ENCODE peak calls at places on chromosomes 12 and 14, in eight cellular contexts. K is WERI-Rb-1, T is BE2C, E is stomach, O is IMR-90, U is mucosa of descending colon, J is fibroblast of mammary gland, Q is Panc1. R is an unnamed sample.

GRCh38 chr14:99270491-99271287 is 1.3 kb downstream of the BCL11B start:
- DNase-seq in Q (no peak), K (no peak), E (no peak), O (no peak), T (peak), U (no peak), J (no peak), R (no peak)

GRCh38 chr12:15629108-15629507 is 160.1 kb downstream of the EPS8 start:
- DNase-seq in J (peak), K (no peak), E (peak), O (peak), T (no peak), U (peak), Q (peak), R (peak)

GRCh38 chr12:109202770-109203169 is 86.4 kb downstream of the ACACB start:
- DNase-seq in O (no peak), J (peak), K (no peak), T (no peak), U (no peak), Q (no peak), E (no peak), R (no peak)

GRCh38 chr12:76720068-76720467 is 43.8 kb upstream of the ZDHHC17 start:
- DNase-seq in U (no peak), O (peak), J (peak), K (no peak), Q (no peak), E (no peak), T (no peak), R (peak)

GRCh38 chr14:35331605-35332516 is 39.7 kb downstream of the PSMA6 start:
- DNase-seq in T (no peak), Q (no peak), K (no peak), J (peak), E (peak), O (peak), U (peak), R (peak)

GRCh38 chr12:47527816-47528215 is 178.0 kb downstream of the RPAP3 start:
- DNase-seq in Q (no peak), E (no peak), K (no peak), U (no peak), O (peak), T (no peak), J (no peak), R (no peak)

GRCh38 chr14:31592122-31592521 is 30.9 kb downstream of the NUBPL start:
- DNase-seq in E (no peak), O (no peak), Q (no peak), T (no peak), U (no peak), J (no peak), K (no peak), R (no peak)

GRCh38 chr12:121318121-121318520 is 21.6 kb upstream of the CAMKK2 start:
- DNase-seq in K (no peak), T (no peak), Q (no peak), U (no peak), O (no peak), E (no peak), J (no peak), R (no peak)

GRCh38 chr14:93533864-93534263 is 103.1 kb downstream of the UNC79 start:
- DNase-seq in K (no peak), Q (no peak), E (no peak), U (no peak), J (no peak), T (no peak), O (no peak), R (no peak)

GRCh38 chr12:57803317-57803893 is 15.1 kb downstream of the AVIL start:
- DNase-seq in E (peak), U (peak), Q (no peak), J (peak), K (peak), T (peak), O (peak), R (peak)

GRCh38 chr14:88140874-88141273 is 135.9 kb downstream of the GPR65 start:
- DNase-seq in Q (no peak), T (no peak), O (no peak), U (no peak), E (no peak), J (no peak), K (no peak), R (no peak)

GRCh38 chr12:10967409-10967808 is 19.3 kb downstream of the TAS2R50 start:
- DNase-seq in O (peak), J (peak), K (no peak), U (no peak), T (no peak), Q (no peak), E (no peak), R (no peak)

GRCh38 chr12:95351745-95352144 is 122.2 kb upstream of the METAP2 start:
- DNase-seq in O (no peak), E (no peak), T (no peak), Q (no peak), J (peak), K (no peak), U (no peak), R (no peak)

GRCh38 chr14:52700701-52701172 is 5.4 kb upstream of the ERO1A start:
- DNase-seq in T (no peak), J (peak), U (no peak), K (no peak), E (no peak), O (peak), Q (no peak), R (no peak)

GRCh38 chr14:101734241-101734847 is 27.2 kb upstream of the PPP2R5C start:
- DNase-seq in E (no peak), T (no peak), O (no peak), U (no peak), Q (no peak), K (no peak), J (no peak), R (no peak)

GRCh38 chr14:89440997-89441909 is 24.2 kb upstream of the FOXN3 start:
- DNase-seq in O (no peak), J (no peak), K (no peak), E (no peak), Q (no peak), U (no peak), T (no peak), R (no peak)

DNA sequence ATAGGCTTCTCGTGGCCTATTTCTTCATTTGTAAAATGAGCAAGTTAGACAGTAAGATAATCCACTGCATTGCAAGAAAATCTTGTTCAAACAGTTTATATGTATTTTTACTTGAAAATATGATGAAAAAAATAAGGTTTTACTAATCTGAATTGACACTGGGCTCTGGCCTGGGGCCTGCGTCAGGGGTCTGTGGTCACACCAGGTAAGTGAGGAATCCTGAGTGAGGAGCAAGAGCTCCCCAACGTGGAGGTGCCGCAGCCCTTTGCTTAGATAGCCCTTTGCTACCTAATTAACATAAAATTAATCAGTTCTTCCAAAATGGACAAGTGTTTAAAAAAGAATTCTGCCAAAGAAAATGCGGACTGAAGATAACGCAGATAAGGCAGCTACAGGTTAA is 39.1 kb upstream of the STAB2 start:
- DNase-seq in U (no peak), E (no peak), J (no peak), T (peak), O (no peak), Q (no peak), K (peak), R (no peak)
- TF ChIP-seq CTCF in U (no peak), E (no peak), J (no peak), T (peak), O (no peak), Q (no peak), K (peak), R (no peak)

GRCh38 chr12:112617191-112617505 is 174.4 kb upstream of the RPH3A start:
- DNase-seq in T (no peak), Q (no peak), K (no peak), J (no peak), U (no peak), O (no peak), E (no peak), R (no peak)

GRCh38 chr12:112616469-112617190 is 174.9 kb upstream of the RPH3A start:
- DNase-seq in T (no peak), E (no peak), J (no peak), Q (no peak), O (no peak), K (no peak), U (no peak), R (no peak)
- H3K4me3 ChIP-seq in T (no peak), E (no peak), J (no peak), Q (no peak), O (no peak), K (no peak), U (no peak), R (no peak)

DNA sequence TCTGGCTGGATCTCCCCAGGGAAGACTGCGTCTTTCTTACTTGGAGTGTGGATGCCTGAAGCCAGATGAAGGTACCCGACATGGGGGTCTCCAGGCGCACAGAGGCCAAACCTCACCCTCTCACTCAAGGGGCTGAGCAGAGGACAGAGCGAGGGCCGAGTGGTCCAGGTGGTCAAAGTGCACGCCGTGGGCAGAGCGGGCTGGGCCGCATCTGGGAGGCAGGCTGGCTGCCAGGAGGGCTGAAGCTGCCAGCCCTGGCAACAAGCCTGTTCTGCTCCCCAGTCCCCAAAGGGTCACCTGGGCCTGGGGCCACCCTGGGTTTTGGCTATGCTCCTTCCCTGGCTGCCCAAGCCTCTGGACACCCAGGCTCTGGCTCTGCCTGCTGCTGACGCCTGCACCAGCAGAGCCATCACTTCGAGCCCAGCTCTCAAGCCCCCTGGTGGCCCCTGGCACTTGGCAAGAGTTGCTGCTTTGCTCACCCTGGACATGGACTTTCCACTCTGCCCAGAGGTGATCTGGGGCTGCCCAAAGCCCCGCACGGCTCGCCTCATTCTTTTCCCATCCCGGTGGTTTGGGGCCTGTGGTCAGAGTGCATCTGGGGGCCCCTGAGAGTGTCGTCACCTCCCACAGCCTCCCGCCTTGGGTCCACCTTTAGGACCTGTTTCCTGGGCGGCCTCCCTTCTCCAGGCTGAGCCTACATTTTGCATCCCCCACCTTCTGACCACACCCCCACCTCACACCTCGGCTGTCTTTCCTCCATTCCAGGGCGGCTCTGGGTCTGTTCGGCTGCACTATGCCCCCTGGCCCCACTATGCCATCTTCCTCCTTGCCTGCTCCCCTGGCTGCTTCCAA is 2.8 kb downstream of the ADSS1 start:
- DNase-seq in O (no peak), T (peak), Q (no peak), J (no peak), K (no peak), U (no peak), E (no peak), R (no peak)
- TF ChIP-seq CTCF in O (no peak), T (peak), Q (peak), J (no peak), K (peak), U (no peak), E (no peak), R (peak)

GRCh38 chr14:56121786-56122185 is 3.6 kb downstream of the PELI2 start:
- DNase-seq in Q (no peak), O (peak), J (peak), T (no peak), K (no peak), E (no peak), U (no peak), R (no peak)

GRCh38 chr14:56119221-56119967 is 1.2 kb downstream of the PELI2 start:
- DNase-seq in T (peak), O (peak), K (peak), Q (no peak), U (peak), E (peak), J (peak), R (peak)

GRCh38 chr14:56118611-56119181 is 485 bp downstream of the PELI2 start:
- DNase-seq in O (no peak), U (peak), E (peak), J (no peak), K (peak), Q (no peak), T (peak), R (no peak)

GRCh38 chr14:56122306-56122705 is 4.1 kb downstream of the PELI2 start:
- DNase-seq in U (no peak), Q (no peak), T (no peak), J (peak), O (peak), E (no peak), K (no peak), R (no peak)

GRCh38 chr14:56120091-56120632 is 2.0 kb downstream of the PELI2 start:
- DNase-seq in T (no peak), U (peak), K (peak), E (no peak), J (peak), O (peak), Q (no peak), R (no peak)
- H3K4me3 ChIP-seq in T (peak), U (no peak), K (peak), E (peak), J (peak), O (peak), Q (no peak), R (peak)

GRCh38 chr14:24080888-24081738 is 9.8 kb downstream of the CPNE6 start:
- DNase-seq in T (peak), Q (no peak), E (peak), U (peak), O (no peak), K (peak), J (peak), R (no peak)
- TF ChIP-seq CTCF in T (no peak), Q (no peak), E (no peak), U (no peak), O (no peak), K (no peak), J (no peak), R (peak)

DNA sequence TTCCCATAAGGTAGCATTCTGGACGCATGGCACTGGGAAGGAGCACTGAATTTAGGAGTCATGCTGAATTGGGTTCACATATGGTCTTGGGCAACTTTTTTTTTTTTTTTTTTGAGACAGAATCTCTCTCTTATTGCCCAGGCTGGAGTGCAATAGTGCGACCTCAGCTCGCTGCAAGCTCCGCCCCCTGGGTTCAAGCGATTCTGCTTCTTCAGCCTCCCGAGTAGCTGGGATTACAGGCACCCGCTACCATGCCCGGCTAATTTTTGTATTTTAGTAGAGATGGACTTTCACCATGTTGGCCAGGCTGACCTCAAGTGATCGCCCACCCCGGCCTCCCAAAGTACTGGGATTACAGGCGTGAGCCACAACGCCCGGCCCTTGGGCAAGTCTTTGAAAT is 13.3 kb downstream of the DIP2B start:
- DNase-seq in U (no peak), K (no peak), T (no peak), J (no peak), E (no peak), O (no peak), Q (no peak), R (no peak)
- H3K4me3 ChIP-seq in U (no peak), K (no peak), T (no peak), J (no peak), E (no peak), O (no peak), Q (no peak), R (no peak)

GRCh38 chr14:73758392-73759182 is 44.4 kb upstream of the PNMA1 start:
- DNase-seq in J (peak), E (peak), U (peak), K (peak), T (peak), Q (no peak), O (peak), R (peak)

GRCh38 chr14:73759183-73759713 is 45.1 kb upstream of the PNMA1 start:
- DNase-seq in U (peak), O (peak), Q (no peak), J (peak), E (peak), K (peak), T (peak), R (no peak)

GRCh38 chr14:73761621-73762355 is 47.6 kb upstream of the PNMA1 start:
- DNase-seq in Q (no peak), J (no peak), E (no peak), U (no peak), K (no peak), O (no peak), T (peak), R (no peak)

GRCh38 chr14:73760598-73761586 is 46.7 kb upstream of the PNMA1 start:
- DNase-seq in K (no peak), T (no peak), Q (no peak), J (no peak), E (no peak), U (peak), O (no peak), R (no peak)

DNA sequence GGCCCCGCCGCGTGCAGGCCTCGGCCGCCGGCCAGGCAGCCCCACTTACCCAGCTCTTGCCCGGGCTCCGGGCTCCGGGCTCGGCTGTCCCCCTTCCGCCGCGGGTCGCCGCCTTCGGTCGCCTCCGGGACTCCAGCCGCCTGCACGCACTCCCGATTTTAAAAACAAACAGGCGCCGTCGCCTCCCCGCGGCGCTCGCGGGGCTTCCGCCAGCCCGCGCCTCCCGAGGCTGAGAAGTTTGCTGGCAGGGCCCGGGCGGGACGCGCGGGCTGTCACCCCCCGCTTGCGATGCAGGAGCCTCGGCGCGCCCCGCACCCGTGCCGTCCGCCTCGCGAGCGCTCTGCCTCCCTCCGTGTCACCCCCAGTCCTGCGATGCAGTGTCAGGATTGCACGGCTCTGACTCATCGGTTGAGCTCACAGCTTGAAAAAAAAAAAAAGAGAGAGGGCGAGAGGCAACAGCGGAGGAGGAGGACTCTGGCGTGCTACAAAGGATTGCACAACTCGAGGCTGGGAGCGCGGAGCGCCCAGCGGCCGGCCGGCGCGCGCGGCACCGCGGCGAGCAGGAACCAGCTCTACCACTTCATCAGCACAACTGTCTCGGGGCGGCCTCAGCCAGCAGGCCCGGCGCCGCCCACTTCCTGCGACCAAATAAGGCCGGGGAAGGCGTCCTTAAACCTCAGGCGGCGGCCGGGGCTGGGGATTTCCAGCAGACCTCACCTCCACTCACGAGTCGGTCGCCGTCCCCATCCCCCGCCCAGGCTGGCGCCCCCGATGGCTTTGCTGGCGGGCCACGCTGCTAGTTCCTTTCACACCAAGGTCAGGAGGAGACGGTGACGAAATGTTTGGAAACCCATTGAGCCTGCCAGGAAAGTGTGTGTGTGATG is 45.8 kb upstream of the PNMA1 start:
- DNase-seq in K (peak), U (peak), E (peak), J (peak), T (peak), O (peak), Q (peak), R (peak)
- TF ChIP-seq CTCF in K (no peak), U (peak), E (no peak), J (no peak), T (no peak), O (no peak), Q (no peak), R (peak)